ENCODE peak calls at places on chromosomes 2 and 18, in seven cellular contexts. M is NCI-H774, R is foreskin fibroblast, E is EL, O is NCI-H524, G is NT2/D1, V is NCI-H446. J is an unnamed sample.

GRCh38 chr18:7259482-7259881 is 28.6 kb downstream of the LRRC30 start:
- DNase-seq in M (no peak), R (no peak), E (no peak), O (no peak), G (no peak), V (no peak), J (no peak)

GRCh38 chr2:84880645-84881521 is at the start of gene TRABD2A:
- DNase-seq in M (no peak), R (no peak), E (peak; percentile 41), O (no peak), G (no peak), V (no peak), J (no peak)

GRCh38 chr2:190477563-190478454 is 56.7 kb downstream of the NEMP2 start:
- DNase-seq in M (peak; percentile 7), R (no peak), E (no peak), O (peak; percentile 56), G (no peak), V (peak; percentile 63), J (no peak)

GRCh38 chr2:233556756-233557736 is 9.5 kb downstream of the USP40 start:
- DNase-seq in M (no peak), R (peak; percentile 30), E (peak; percentile 71), O (no peak), G (no peak), V (no peak), J (peak; percentile 63)

GRCh38 chr18:38790303-38790702 is 1224.7 kb upstream of the CELF4 start:
- DNase-seq in M (no peak), R (no peak), E (no peak), O (no peak), G (no peak), V (no peak), J (no peak)

GRCh38 chr2:98771771-98772521 is 41.0 kb upstream of the MGAT4A start:
- DNase-seq in M (no peak), R (no peak), E (no peak), O (no peak), G (no peak), V (no peak), J (peak; percentile 87)

GRCh38 chr2:202690321-202690900 is 55.6 kb downstream of the FAM117B start:
- DNase-seq in M (no peak), R (no peak), E (no peak), O (no peak), G (no peak), V (no peak), J (no peak)

GRCh38 chr18:25055076-25055475 is 296.9 kb downstream of the ZNF521 start:
- DNase-seq in M (no peak), R (peak; percentile 67), E (no peak), O (no peak), G (no peak), V (no peak), J (no peak)

GRCh38 chr2:37843554-37843953 is 81.5 kb upstream of the RMDN2 start:
- DNase-seq in M (no peak), R (no peak), E (peak; percentile 74), O (no peak), G (no peak), V (no peak), J (no peak)

GRCh38 chr2:222318026-222318711 is 19.4 kb upstream of the PAX3 start:
- DNase-seq in M (peak; percentile 77), R (peak; percentile 51), E (peak; percentile 76), O (peak; percentile 56), G (no peak), V (no peak), J (no peak)